ENCODE peak calls at places on chromosomes 6 and 20, in seven cellular contexts. Q is psoas muscle, R is endothelial cell, D is HL-60, K is lower lobe of right lung, B is nephron progenitor cell, Y is heart left ventricle. U is an unnamed sample.

GRCh38 chr6:100230976-100231316 is 233.8 kb downstream of the SIM1 start:
- DNase-seq in Q (no peak), R (no peak), D (no peak), K (no peak), B (no peak), Y (no peak), U (no peak)

GRCh38 chr6:21664263-21665081 is 70.9 kb downstream of the SOX4 start:
- DNase-seq in Q (peak), R (peak), D (no peak), K (peak), B (peak), Y (peak), U (no peak)

GRCh38 chr6:85452441-85452881 is 2.6 kb downstream of the NT5E start:
- DNase-seq in Q (no peak), R (no peak), D (no peak), K (no peak), B (no peak), Y (no peak), U (no peak)

GRCh38 chr6:44265003-44265842 is at the start of gene NFKBIE:
- DNase-seq in Q (peak), R (peak), D (no peak), K (peak), B (peak), Y (peak), U (peak)

GRCh38 chr20:22374678-22375590 is 209.4 kb downstream of the FOXA2 start:
- DNase-seq in Q (no peak), R (no peak), D (no peak), K (no peak), B (no peak), Y (no peak), U (no peak)

GRCh38 chr6:7784706-7785105 is 58.8 kb downstream of the BMP6 start:
- DNase-seq in Q (no peak), R (no peak), D (no peak), K (no peak), B (no peak), Y (no peak), U (no peak)

GRCh38 chr6:147881432-147881831 is 372.9 kb downstream of the SAMD5 start:
- DNase-seq in Q (no peak), R (no peak), D (no peak), K (no peak), B (no peak), Y (no peak), U (no peak)

GRCh38 chr6:47109281-47109680 is 67.1 kb upstream of the ADGRF1 start:
- DNase-seq in Q (no peak), R (no peak), D (no peak), K (no peak), B (peak), Y (no peak), U (no peak)

GRCh38 chr20:41854765-41855164 is 236.6 kb upstream of the CHD6 start:
- DNase-seq in Q (no peak), R (no peak), D (no peak), K (no peak), B (no peak), Y (no peak), U (no peak)

GRCh38 chr6:121413831-121414368 is 21.5 kb upstream of the GJA1 start:
- DNase-seq in Q (no peak), R (no peak), D (no peak), K (no peak), B (no peak), Y (no peak), U (no peak)

GRCh38 chr6:75101896-75102680 is 103.8 kb downstream of the COL12A1 start:
- DNase-seq in Q (no peak), R (no peak), D (no peak), K (no peak), B (no peak), Y (no peak), U (no peak)

GRCh38 chr20:10419550-10420133 is 14.4 kb downstream of the MKKS start:
- DNase-seq in Q (no peak), R (no peak), D (no peak), K (no peak), B (no peak), Y (no peak), U (no peak)

GRCh38 chr6:56848105-56848504 is 106.8 kb upstream of the BEND6 start:
- DNase-seq in Q (no peak), R (no peak), D (no peak), K (no peak), B (no peak), Y (no peak), U (no peak)

GRCh38 chr6:87297115-87297514 is 25.3 kb upstream of the SMIM8 start:
- DNase-seq in Q (no peak), R (no peak), D (no peak), K (no peak), B (no peak), Y (no peak), U (no peak)

GRCh38 chr6:134826889-134827737 is 122.8 kb downstream of the ALDH8A1 start:
- DNase-seq in Q (peak), R (no peak), D (no peak), K (no peak), B (no peak), Y (peak), U (no peak)

GRCh38 chr6:137870744-137871247 is 3.7 kb downstream of the TNFAIP3 start:
- DNase-seq in Q (no peak), R (no peak), D (no peak), K (no peak), B (no peak), Y (no peak), U (no peak)

GRCh38 chr6:55281215-55281614 is 46.1 kb upstream of the GFRAL start:
- DNase-seq in Q (no peak), R (no peak), D (no peak), K (no peak), B (no peak), Y (no peak), U (no peak)

GRCh38 chr20:54995553-54995952 is 520.2 kb downstream of the DOK5 start:
- DNase-seq in Q (no peak), R (no peak), D (no peak), K (no peak), B (no peak), Y (no peak), U (no peak)

GRCh38 chr6:81981812-81982211 is 229.3 kb upstream of the TENT5A start:
- DNase-seq in Q (no peak), R (no peak), D (no peak), K (no peak), B (no peak), Y (no peak), U (no peak)

GRCh38 chr20:56391596-56392281 is at the start of gene AURKA:
- DNase-seq in Q (no peak), R (no peak), D (no peak), K (no peak), B (peak), Y (no peak), U (no peak)

GRCh38 chr6:48560408-48560807 is 449.4 kb upstream of the PTCHD4 start:
- DNase-seq in Q (no peak), R (no peak), D (no peak), K (no peak), B (no peak), Y (no peak), U (no peak)

GRCh38 chr20:36969478-36970186 is 18.1 kb upstream of the SAMHD1 start:
- DNase-seq in Q (no peak), R (no peak), D (no peak), K (no peak), B (no peak), Y (no peak), U (no peak)

GRCh38 chr6:45209762-45210161 is 118.4 kb upstream of the RUNX2 start:
- DNase-seq in Q (no peak), R (no peak), D (no peak), K (no peak), B (no peak), Y (no peak), U (no peak)

GRCh38 chr6:56695702-56696101 is 53.0 kb upstream of the DST start:
- DNase-seq in Q (no peak), R (no peak), D (no peak), K (no peak), B (no peak), Y (no peak), U (no peak)

GRCh38 chr6:113969888-113970807 is 800 bp downstream of the HDAC2 start:
- DNase-seq in Q (peak), R (peak), D (no peak), K (peak), B (peak), Y (peak), U (no peak)

GRCh38 chr6:63597142-63598000 is 25.1 kb downstream of the LOC128125822 start:
- DNase-seq in Q (no peak), R (no peak), D (no peak), K (no peak), B (no peak), Y (no peak), U (no peak)

GRCh38 chr20:58092353-58092752 is 136.1 kb downstream of the ANKRD60 start:
- DNase-seq in Q (no peak), R (no peak), D (no peak), K (no peak), B (no peak), Y (no peak), U (no peak)

GRCh38 chr20:58071991-58072390 is 156.5 kb downstream of the ANKRD60 start:
- DNase-seq in Q (no peak), R (no peak), D (no peak), K (no peak), B (no peak), Y (no peak), U (no peak)

GRCh38 chr6:44001318-44001868 is 125.9 kb downstream of the MRPL14 start:
- DNase-seq in Q (peak), R (no peak), D (peak), K (peak), B (no peak), Y (no peak), U (peak)

GRCh38 chr6:118812972-118813371 is 81.0 kb upstream of the ASF1A start:
- DNase-seq in Q (no peak), R (no peak), D (no peak), K (no peak), B (no peak), Y (no peak), U (no peak)

GRCh38 chr20:62220666-62221568 is 839 bp upstream of the HRH3 start:
- DNase-seq in Q (no peak), R (no peak), D (no peak), K (no peak), B (no peak), Y (no peak), U (no peak)

GRCh38 chr6:157813191-157813590 is 9.9 kb upstream of the SNX9 start:
- DNase-seq in Q (no peak), R (no peak), D (no peak), K (no peak), B (no peak), Y (peak), U (no peak)

GRCh38 chr6:52502306-52503029 is 74.4 kb downstream of the TRAM2 start:
- DNase-seq in Q (no peak), R (no peak), D (no peak), K (no peak), B (no peak), Y (no peak), U (no peak)

GRCh38 chr20:23585449-23585807 is 17.1 kb upstream of the CST9L start:
- DNase-seq in Q (no peak), R (no peak), D (no peak), K (no peak), B (no peak), Y (no peak), U (no peak)
- TF ChIP-seq CTCF in Q (no peak), R (no peak), D (no peak), K (no peak), B (no peak), Y (no peak), U (no peak)

GRCh38 chr20:4227085-4227821 is 211.9 kb upstream of the RNF24 start:
- DNase-seq in Q (no peak), R (no peak), D (no peak), K (no peak), B (no peak), Y (no peak), U (no peak)
- TF ChIP-seq CTCF in Q (no peak), R (no peak), D (peak), K (peak), B (peak), Y (peak), U (peak)

GRCh38 chr6:39791311-39791710 is 865 bp upstream of the DAAM2 start:
- DNase-seq in Q (no peak), R (no peak), D (no peak), K (no peak), B (no peak), Y (no peak), U (no peak)

GRCh38 chr6:39793528-39793927 is 1.4 kb downstream of the DAAM2 start:
- DNase-seq in Q (no peak), R (no peak), D (no peak), K (no peak), B (no peak), Y (no peak), U (no peak)

GRCh38 chr6:39791850-39792500 is at the start of gene DAAM2:
- DNase-seq in Q (peak), R (peak), D (no peak), K (peak), B (peak), Y (peak), U (no peak)

GRCh38 chr6:39792501-39793450 is 600 bp downstream of the DAAM2 start:
- DNase-seq in Q (peak), R (no peak), D (no peak), K (no peak), B (peak), Y (no peak), U (no peak)

DNA sequence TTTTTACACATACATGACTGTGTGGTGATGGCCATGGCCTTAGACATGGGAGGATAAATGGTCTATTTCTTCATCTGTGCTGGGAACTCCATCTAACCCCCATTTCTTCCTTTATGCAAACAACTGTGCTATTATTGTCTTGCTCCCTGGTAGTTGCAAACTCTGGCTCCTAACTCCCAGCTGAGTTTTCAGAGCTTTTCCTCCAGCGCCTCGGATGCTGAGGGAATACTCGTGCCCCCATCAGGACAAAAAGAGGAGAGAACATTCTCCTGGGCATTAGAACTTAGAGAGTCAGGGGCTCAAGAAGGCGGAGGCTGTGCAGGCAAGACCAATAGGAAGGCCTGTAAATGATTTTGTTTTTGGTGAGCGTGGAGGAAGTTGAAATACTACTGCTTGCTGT is 2.1 kb downstream of the DAAM2 start:
- DNase-seq in Q (no peak), R (no peak), D (no peak), K (no peak), B (no peak), Y (no peak), U (no peak)
- TF ChIP-seq CTCF in Q (no peak), R (no peak), D (no peak), K (no peak), B (no peak), Y (no peak), U (peak)

GRCh38 chr6:10425973-10426780 is 11.3 kb upstream of the TFAP2A start:
- DNase-seq in Q (no peak), R (peak), D (no peak), K (peak), B (peak), Y (no peak), U (no peak)
- TF ChIP-seq CTCF in Q (no peak), R (no peak), D (no peak), K (no peak), B (no peak), Y (no peak), U (peak)

DNA sequence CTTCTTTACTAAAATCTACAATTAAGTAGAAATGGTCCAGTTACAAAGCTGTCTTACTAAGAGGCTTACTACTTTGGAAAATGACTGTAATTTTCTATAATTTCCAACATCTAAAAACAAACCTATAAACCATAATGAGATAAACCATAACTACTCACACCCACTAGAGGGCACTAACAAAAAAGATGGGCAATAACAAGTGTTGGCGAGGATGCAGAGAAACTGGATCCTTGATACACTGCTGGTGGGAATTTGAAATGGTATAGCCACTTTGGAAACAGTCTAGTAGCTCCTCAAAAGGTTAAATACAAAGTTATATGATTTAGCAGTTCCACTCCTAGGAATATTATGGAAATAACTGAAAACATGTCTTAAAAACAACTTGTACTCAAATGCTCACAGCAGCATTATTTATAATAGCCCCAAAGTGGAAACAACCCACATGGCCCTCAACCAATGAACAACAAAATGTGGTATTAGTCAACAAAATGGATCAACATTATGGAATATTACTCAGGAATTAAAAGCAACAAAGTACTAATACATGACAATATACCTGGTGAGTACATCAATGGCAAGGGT is 50.6 kb downstream of the GJA10 start:
- DNase-seq in Q (no peak), R (no peak), D (no peak), K (no peak), B (no peak), Y (no peak), U (no peak)
- TF ChIP-seq CTCF in Q (peak), R (peak), D (peak), K (peak), B (no peak), Y (peak), U (peak)

GRCh38 chr6:69915346-69915745 is 49.0 kb downstream of the COL19A1 start:
- DNase-seq in Q (no peak), R (no peak), D (no peak), K (no peak), B (no peak), Y (no peak), U (no peak)

GRCh38 chr6:69918766-69919165 is 52.4 kb downstream of the COL19A1 start:
- DNase-seq in Q (no peak), R (no peak), D (no peak), K (no peak), B (no peak), Y (no peak), U (no peak)

GRCh38 chr6:69913361-69913760 is 47.0 kb downstream of the COL19A1 start:
- DNase-seq in Q (no peak), R (no peak), D (no peak), K (no peak), B (no peak), Y (no peak), U (no peak)

GRCh38 chr6:69917834-69918233 is 51.5 kb downstream of the COL19A1 start:
- DNase-seq in Q (peak), R (no peak), D (no peak), K (no peak), B (no peak), Y (no peak), U (no peak)

DNA sequence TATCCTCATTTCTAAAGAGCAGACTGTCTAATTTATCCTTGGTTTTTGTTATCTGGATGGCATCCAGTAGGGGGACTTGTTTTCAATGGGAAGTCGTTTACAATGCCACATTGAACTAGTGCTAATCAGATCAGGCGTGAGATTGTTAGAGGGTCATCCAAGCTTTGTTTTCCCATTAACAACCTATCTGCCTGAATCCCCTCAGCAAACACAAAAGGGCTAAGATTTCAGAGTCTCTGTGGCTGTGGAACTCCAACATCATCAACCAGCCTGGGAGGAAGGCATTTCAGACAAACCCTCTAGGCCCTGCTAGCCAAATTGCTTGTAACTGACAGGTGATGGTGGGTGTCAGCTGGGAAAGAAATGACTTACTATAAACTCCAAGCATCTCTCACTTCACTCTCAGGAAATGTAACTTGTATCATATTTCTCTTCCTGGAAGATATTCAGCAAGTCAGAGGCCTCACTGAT is 47.7 kb downstream of the COL19A1 start:
- DNase-seq in Q (no peak), R (no peak), D (no peak), K (no peak), B (no peak), Y (no peak), U (no peak)
- TF ChIP-seq CTCF in Q (no peak), R (peak), D (no peak), K (no peak), B (peak), Y (no peak), U (peak)

GRCh38 chr6:42404494-42404893 is 47.2 kb downstream of the TRERF1 start:
- DNase-seq in Q (no peak), R (no peak), D (no peak), K (no peak), B (no peak), Y (peak), U (no peak)

GRCh38 chr6:42402184-42402583 is 49.5 kb downstream of the TRERF1 start:
- DNase-seq in Q (no peak), R (no peak), D (peak), K (no peak), B (no peak), Y (no peak), U (no peak)

GRCh38 chr6:42403831-42404230 is 47.9 kb downstream of the TRERF1 start:
- DNase-seq in Q (no peak), R (no peak), D (no peak), K (no peak), B (no peak), Y (no peak), U (no peak)

GRCh38 chr6:42405025-42405424 is 46.7 kb downstream of the TRERF1 start:
- DNase-seq in Q (no peak), R (no peak), D (no peak), K (no peak), B (no peak), Y (no peak), U (no peak)

GRCh38 chr6:42403415-42403814 is 48.3 kb downstream of the TRERF1 start:
- DNase-seq in Q (no peak), R (no peak), D (no peak), K (no peak), B (no peak), Y (no peak), U (no peak)
- TF ChIP-seq CTCF in Q (no peak), R (no peak), D (no peak), K (no peak), B (no peak), Y (no peak), U (no peak)

DNA sequence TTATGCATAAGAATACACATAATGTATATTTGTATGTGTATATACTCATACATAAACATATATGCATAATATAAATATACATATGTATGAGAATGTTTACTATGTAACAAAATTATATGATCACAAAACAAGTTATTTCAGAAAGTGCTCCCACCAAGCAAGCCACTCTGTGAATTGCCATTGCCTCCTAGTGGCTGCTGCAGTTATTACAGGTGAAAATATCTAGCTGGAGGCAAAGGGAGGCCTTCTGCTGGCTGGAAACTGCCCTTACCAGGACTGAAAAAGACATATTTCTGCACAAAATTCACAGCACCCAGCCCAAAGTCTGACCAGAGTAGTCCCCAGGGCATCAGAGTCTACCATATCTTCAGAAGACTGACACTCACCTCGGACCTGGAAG is 14.4 kb upstream of the ADAM33 start:
- DNase-seq in Q (no peak), R (no peak), D (no peak), K (no peak), B (no peak), Y (no peak), U (no peak)
- TF ChIP-seq CTCF in Q (peak), R (peak), D (peak), K (peak), B (no peak), Y (peak), U (peak)

GRCh38 chr20:25299801-25300200 is 51.9 kb downstream of the PYGB start:
- DNase-seq in Q (no peak), R (no peak), D (no peak), K (no peak), B (no peak), Y (no peak), U (no peak)
- TF ChIP-seq CTCF in Q (no peak), R (no peak), D (no peak), K (no peak), B (no peak), Y (no peak), U (no peak)

U was measured in chondrocyte.